ENCODE peak calls at places on chromosomes 5 and 9, in ten cellular contexts. F is HT-29; E is AG09319; H is stimulated activated CD8-positive, alpha-beta memory T cell treated with anti-CD3 and anti-CD28 coated beads, Interleukin-4, amount 100 ng/mL, for 1 hour; B is left colon; R is KBM-7; Y is GM13977; V is HCEC 1CT; N is H54; D is Caki2. X is an unnamed sample.

GRCh38 chr9:76676857-76677256 is 87.4 kb upstream of the PCA3 start:
- DNase-seq in D (no peak), V (no peak), H (no peak), E (no peak), N (no peak), R (no peak), Y (no peak), F (no peak), B (no peak), X (no peak)

GRCh38 chr5:143826909-143827514 is 15.1 kb downstream of the HMHB1 start:
- DNase-seq in V (no peak), R (no peak), H (no peak), Y (peak; percentile 55), B (no peak), F (no peak), N (no peak), D (peak; percentile 42), E (peak; percentile 78), X (no peak)

GRCh38 chr5:6107675-6108539 is 270.4 kb downstream of the MED10 start:
- DNase-seq in R (no peak), V (no peak), H (no peak), D (no peak), Y (no peak), F (no peak), E (no peak), N (no peak), B (no peak), X (no peak)

GRCh38 chr5:14672508-14673394 is 8.2 kb downstream of the OTULIN start:
- DNase-seq in B (no peak), H (no peak), R (no peak), Y (no peak), V (no peak), E (no peak), N (peak; percentile 40), F (no peak), D (no peak), X (no peak)

GRCh38 chr5:16568875-16569580 is 47.8 kb downstream of the RETREG1 start:
- DNase-seq in E (no peak), F (peak; percentile 19), Y (no peak), B (peak; percentile 48), V (no peak), H (no peak), R (no peak), D (no peak), N (peak; percentile 80), X (no peak)

GRCh38 chr5:1780621-1780945 is 19.1 kb downstream of the MRPL36 start:
- DNase-seq in N (no peak), E (no peak), D (no peak), H (no peak), Y (no peak), V (no peak), R (no peak), F (no peak), B (no peak), X (peak; percentile 46)

GRCh38 chr9:22210262-22210661 is 201.2 kb upstream of the CDKN2B start:
- DNase-seq in N (no peak), D (peak; percentile 29), F (peak; percentile 66), H (no peak), Y (no peak), B (no peak), V (peak; percentile 50), R (no peak), E (no peak), X (peak; percentile 62)

GRCh38 chr9:37929441-37929895 is 25.5 kb upstream of the SLC25A51 start:
- DNase-seq in V (no peak), F (no peak), E (no peak), H (no peak), B (no peak), N (no peak), Y (no peak), D (no peak), R (no peak), X (peak; percentile 69)

GRCh38 chr9:80922544-80922943 is 766.8 kb downstream of the TLE1 start:
- DNase-seq in F (no peak), D (no peak), R (peak; percentile 4), B (no peak), V (no peak), N (no peak), Y (no peak), E (no peak), H (no peak), X (no peak)

GRCh38 chr5:143933434-143933833 is 121.5 kb downstream of the HMHB1 start:
- DNase-seq in R (no peak), B (no peak), F (no peak), N (no peak), E (no peak), Y (no peak), D (no peak), V (peak; percentile 37), H (no peak), X (peak; percentile 70)

GRCh38 chr5:114208120-114208519 is 153.8 kb upstream of the KCNN2 start:
- DNase-seq in D (no peak), V (no peak), Y (no peak), B (no peak), N (no peak), F (no peak), R (no peak), E (no peak), H (no peak), X (no peak)

GRCh38 chr9:9791621-9792020 is 821.2 kb downstream of the PTPRD start:
- DNase-seq in B (no peak), Y (no peak), F (peak; percentile 2), H (no peak), N (no peak), R (no peak), V (no peak), E (no peak), D (no peak), X (peak; percentile 18)

GRCh38 chr9:134492721-134493470 is 148.7 kb upstream of the COL5A1 start:
- DNase-seq in Y (no peak), R (no peak), N (no peak), B (peak; percentile 15), E (no peak), D (no peak), V (no peak), H (no peak), F (no peak), X (no peak)

GRCh38 chr5:133520991-133521706 is 91.2 kb downstream of the FSTL4 start:
- DNase-seq in V (no peak), F (no peak), Y (no peak), H (no peak), R (no peak), E (no peak), N (no peak), B (no peak), D (no peak), X (no peak)

GRCh38 chr9:36971935-36972488 is 62.1 kb downstream of the PAX5 start:
- DNase-seq in B (no peak), Y (no peak), E (no peak), N (no peak), H (no peak), F (no peak), R (no peak), D (no peak), V (no peak), X (no peak)

GRCh38 chr9:20872340-20872977 is 159.0 kb downstream of the HACD4 start:
- DNase-seq in H (no peak), V (peak; percentile 84), D (no peak), F (no peak), N (no peak), E (peak; percentile 72), B (no peak), R (peak; percentile 75), Y (no peak), X (peak; percentile 62)

GRCh38 chr9:121445986-121446385 is 53.7 kb downstream of the GGTA1 start:
- DNase-seq in H (no peak), N (no peak), V (no peak), R (peak; percentile 28), D (no peak), F (peak; percentile 32), B (no peak), E (no peak), Y (no peak), X (no peak)

GRCh38 chr9:37975639-37976038 is 71.7 kb upstream of the SLC25A51 start:
- DNase-seq in H (no peak), D (no peak), V (no peak), E (no peak), R (no peak), N (no peak), F (no peak), B (no peak), Y (no peak), X (no peak)

GRCh38 chr5:113177225-113177624 is 200.6 kb downstream of the DCP2 start:
- DNase-seq in F (no peak), R (no peak), B (no peak), E (no peak), Y (no peak), D (no peak), N (no peak), V (no peak), H (no peak), X (no peak)

GRCh38 chr5:132090107-132090506 is 16.5 kb downstream of the CSF2 start:
- DNase-seq in B (no peak), E (peak; percentile 35), N (peak; percentile 59), D (peak; percentile 51), R (no peak), V (peak; percentile 87), Y (no peak), H (no peak), F (peak; percentile 38), X (peak; percentile 93)

GRCh38 chr5:158716668-158717067 is 383.0 kb downstream of the EBF1 start:
- DNase-seq in F (peak; percentile 3), E (no peak), V (no peak), R (peak; percentile 29), D (no peak), H (no peak), Y (no peak), B (no peak), N (no peak), X (no peak)

GRCh38 chr9:95028855-95029219 is 288.7 kb downstream of the FANCC start:
- DNase-seq in H (no peak), F (no peak), V (no peak), N (no peak), R (no peak), D (no peak), Y (no peak), E (no peak), B (no peak), X (no peak)

GRCh38 chr5:56175465-56175864 is 57.7 kb downstream of the ANKRD55 start:
- DNase-seq in D (peak; percentile 70), Y (no peak), B (no peak), H (no peak), N (peak; percentile 26), E (peak; percentile 51), R (no peak), F (no peak), V (peak; percentile 84), X (peak; percentile 90)

GRCh38 chr5:124828731-124829130 is 82.3 kb upstream of the ZNF608 start:
- DNase-seq in E (no peak), Y (no peak), N (no peak), F (no peak), R (no peak), D (no peak), V (no peak), B (no peak), H (no peak), X (no peak)

GRCh38 chr9:124238546-124239140 is 19.1 kb upstream of the NEK6 start:
- DNase-seq in Y (no peak), N (no peak), B (no peak), H (no peak), R (no peak), F (no peak), E (no peak), D (no peak), V (no peak), X (no peak)

GRCh38 chr5:100840364-100840763 is 62.7 kb downstream of the ST8SIA4 start:
- DNase-seq in R (no peak), B (no peak), H (no peak), E (no peak), D (no peak), Y (peak; percentile 23), N (no peak), V (peak; percentile 57), F (no peak), X (peak; percentile 9)

GRCh38 chr9:98709968-98710965 is 1.5 kb upstream of the GABBR2 start:
- DNase-seq in R (peak; percentile 35), V (peak; percentile 47), H (no peak), D (peak; percentile 33), Y (no peak), N (peak; percentile 64), F (peak; percentile 40), B (no peak), E (peak; percentile 3), X (peak; percentile 33)

GRCh38 chr5:109476292-109476691 is 66.5 kb upstream of the PJA2 start:
- DNase-seq in N (no peak), B (no peak), R (no peak), H (no peak), F (no peak), E (no peak), D (no peak), Y (no peak), V (no peak), X (no peak)